ENCODE peak calls at places on chromosomes 13 and 19, in eight cellular contexts. U is fibroblast of lung; C is CD4-positive, alpha-beta T cell; L is PC-9; S is Peyer's patch; Q is tibial artery; T is CD8-positive, alpha-beta memory T cell; Y is heart right ventricle. O is an unnamed sample.

GRCh38 chr13:92017737-92018136 is 619.3 kb downstream of the GPC5 start:
- DNase-seq in U (no peak), C (no peak), L (no peak), S (no peak), Q (no peak), T (no peak), Y (no peak), O (no peak)

GRCh38 chr13:102280366-102280765 is 121.5 kb downstream of the FGF14 start:
- DNase-seq in U (no peak), C (no peak), L (no peak), S (no peak), Q (no peak), T (no peak), Y (no peak), O (no peak)

GRCh38 chr13:27827646-27828045 is 35.4 kb downstream of the GSX1 start:
- DNase-seq in U (no peak), C (no peak), L (no peak), S (no peak), Q (no peak), T (no peak), Y (no peak), O (no peak)

GRCh38 chr13:110438211-110438610 is 123.3 kb downstream of the RAB20 start:
- DNase-seq in U (no peak), C (no peak), L (no peak), S (no peak), Q (no peak), T (no peak), Y (no peak), O (no peak)

GRCh38 chr19:1264801-1265610 is 4.1 kb upstream of the CIRBP start:
- DNase-seq in U (peak; percentile 89), C (no peak), L (peak; percentile 87), S (peak; percentile 92), Q (peak; percentile 80), T (no peak), Y (peak; percentile 72), O (peak; percentile 86)

GRCh38 chr19:39413903-39414608 is 1.6 kb downstream of the PLEKHG2 start:
- DNase-seq in U (peak; percentile 40), C (no peak), L (peak; percentile 26), S (no peak), Q (peak; percentile 59), T (no peak), Y (peak; percentile 36), O (peak; percentile 67)

GRCh38 chr13:25961294-25961693 is 90.5 kb downstream of the SHISA2 start:
- DNase-seq in U (no peak), C (no peak), L (no peak), S (no peak), Q (no peak), T (no peak), Y (no peak), O (no peak)

GRCh38 chr13:35694549-35695233 is 218.2 kb upstream of the MAB21L1 start:
- DNase-seq in U (no peak), C (no peak), L (no peak), S (no peak), Q (peak; percentile 14), T (no peak), Y (no peak), O (no peak)

GRCh38 chr19:56097776-56098175 is 23.3 kb downstream of the ZNF787 start:
- DNase-seq in U (no peak), C (no peak), L (no peak), S (no peak), Q (no peak), T (no peak), Y (peak; percentile 5), O (no peak)

GRCh38 chr19:30557212-30557611 is 185.0 kb downstream of the ZNF536 start:
- DNase-seq in U (no peak), C (no peak), L (no peak), S (peak; percentile 11), Q (no peak), T (no peak), Y (no peak), O (no peak)

GRCh38 chr19:47134533-47134932 is 3.9 kb downstream of the SAE1 start:
- DNase-seq in U (no peak), C (no peak), L (no peak), S (no peak), Q (no peak), T (no peak), Y (no peak), O (no peak)

GRCh38 chr13:33454844-33455256 is 169.3 kb upstream of the STARD13 start:
- DNase-seq in U (peak; percentile 6), C (no peak), L (no peak), S (no peak), Q (no peak), T (no peak), Y (no peak), O (no peak)

GRCh38 chr19:35337984-35338296 is 9.0 kb downstream of the CD22 start:
- DNase-seq in U (no peak), C (no peak), L (no peak), S (no peak), Q (no peak), T (no peak), Y (no peak), O (no peak)

GRCh38 chr19:38734426-38735256 is 9.6 kb downstream of the CAPN12 start:
- DNase-seq in U (no peak), C (peak; percentile 26), L (peak; percentile 51), S (peak; percentile 81), Q (no peak), T (peak; percentile 29), Y (no peak), O (no peak)

GRCh38 chr13:99657848-99658265 is 156.6 kb downstream of the TM9SF2 start:
- DNase-seq in U (peak; percentile 51), C (peak; percentile 22), L (no peak), S (peak; percentile 53), Q (peak; percentile 37), T (peak; percentile 4), Y (peak; percentile 55), O (peak; percentile 49)

GRCh38 chr13:108850706-108851105 is 221.3 kb downstream of the MYO16 start:
- DNase-seq in U (no peak), C (no peak), L (no peak), S (no peak), Q (no peak), T (no peak), Y (no peak), O (no peak)

GRCh38 chr13:91302070-91302469 is 45.4 kb upstream of the MIR17HG start:
- DNase-seq in U (no peak), C (no peak), L (no peak), S (no peak), Q (no peak), T (no peak), Y (no peak), O (no peak)

GRCh38 chr19:17304386-17305047 is 1.2 kb upstream of the MRPL34 start:
- DNase-seq in U (no peak), C (no peak), L (no peak), S (no peak), Q (no peak), T (no peak), Y (no peak), O (no peak)

GRCh38 chr19:17300992-17301585 is 2.1 kb downstream of the ABHD8 start:
- DNase-seq in U (no peak), C (no peak), L (no peak), S (no peak), Q (no peak), T (no peak), Y (no peak), O (no peak)

GRCh38 chr19:17303167-17303939 is at the start of gene ABHD8:
- DNase-seq in U (peak; percentile 96), C (peak; percentile 88), L (peak; percentile 98), S (peak; percentile 98), Q (peak; percentile 95), T (peak; percentile 93), Y (peak; percentile 98), O (peak; percentile 97)

GRCh38 chr19:17303940-17304267 is 679 bp upstream of the ABHD8 start:
- DNase-seq in U (no peak), C (no peak), L (no peak), S (no peak), Q (no peak), T (no peak), Y (no peak), O (no peak)

DNA sequence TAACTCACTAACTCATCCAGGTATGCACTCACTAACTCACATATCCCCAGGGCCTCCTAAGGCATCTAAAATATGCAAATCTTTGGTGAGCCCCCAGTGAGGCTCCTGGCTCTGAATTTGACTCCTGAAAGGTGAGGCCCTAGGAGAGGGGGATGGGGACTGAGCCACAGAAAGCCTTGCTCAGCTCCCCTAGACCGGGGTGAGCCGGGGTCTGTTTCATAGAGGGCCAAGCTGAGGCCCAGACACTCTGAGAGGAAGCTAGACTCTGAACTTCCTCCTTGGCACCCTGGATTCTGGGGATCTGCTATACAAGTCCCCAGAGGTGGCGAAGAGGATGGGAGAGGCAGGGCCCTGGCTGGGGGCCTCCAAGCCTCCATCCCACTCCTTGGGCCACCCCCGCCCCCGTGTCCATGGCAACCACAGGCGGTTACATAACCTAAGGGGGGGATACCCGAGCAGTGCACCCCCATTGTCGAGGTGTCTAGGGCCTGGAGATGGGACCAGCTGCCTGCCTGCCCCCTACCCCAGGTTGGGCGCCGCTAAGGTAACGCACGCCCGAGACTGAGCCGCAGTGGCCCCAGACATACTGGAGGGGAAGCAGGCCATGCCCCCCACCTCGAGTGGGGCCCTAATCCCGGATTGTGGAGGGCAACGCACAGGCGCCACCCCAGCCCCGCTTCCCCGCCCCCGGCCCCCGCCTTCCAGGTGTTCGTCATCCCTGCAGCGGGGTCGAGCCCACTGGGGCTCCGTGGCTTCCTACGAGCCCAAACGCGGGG is 646 bp downstream of the ABHD8 start:
- DNase-seq in U (no peak), C (no peak), L (no peak), S (no peak), Q (no peak), T (peak; percentile 17), Y (no peak), O (no peak)
- H3K27ac ChIP-seq in U (peak overlapping the region; percentile 32), C (no peak overlapping the region), L (no peak overlapping the region), S (peak overlapping the region; percentile 91), Q (peak overlapping the region; percentile 88), T (peak overlapping the region; percentile 53), Y (no peak overlapping the region), O (peak overlapping the region; percentile 86)

DNA sequence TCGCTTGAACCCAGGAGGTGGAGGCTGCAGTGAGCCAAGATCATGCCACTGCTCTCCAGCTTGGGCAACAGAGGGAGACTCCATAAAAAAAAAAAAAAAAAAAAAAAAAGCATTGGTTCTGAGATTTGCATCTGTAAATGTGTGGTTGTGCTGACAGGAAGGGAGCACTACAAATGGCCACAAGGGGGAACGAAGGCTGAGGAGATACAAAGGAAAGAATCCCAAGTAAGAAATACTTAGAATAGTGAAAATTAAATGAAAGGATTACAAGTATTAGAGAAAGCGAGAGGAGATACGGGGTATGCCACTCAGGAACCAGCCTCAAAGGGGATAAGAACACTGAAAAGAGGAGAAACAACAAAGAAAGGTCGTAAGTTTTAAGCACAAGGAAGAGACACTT is 284.9 kb downstream of the KLF12 start:
- DNase-seq in U (peak; percentile 57), C (no peak), L (peak; percentile 11), S (no peak), Q (no peak), T (no peak), Y (no peak), O (no peak)
- H3K27ac ChIP-seq in U (no peak overlapping the region), C (no peak overlapping the region), L (no peak overlapping the region), S (no peak overlapping the region), Q (no peak overlapping the region), T (no peak overlapping the region), Y (no peak overlapping the region), O (no peak overlapping the region)

GRCh38 chr13:69856331-69856730 is 251.3 kb upstream of the ATXN8OS start:
- DNase-seq in U (no peak), C (no peak), L (peak; percentile 2), S (no peak), Q (no peak), T (no peak), Y (no peak), O (no peak)
- H3K27ac ChIP-seq in U (no peak overlapping the region), C (no peak overlapping the region), L (no peak overlapping the region), S (no peak overlapping the region), Q (no peak overlapping the region), T (no peak overlapping the region), Y (no peak overlapping the region), O (no peak overlapping the region)

GRCh38 chr19:5578094-5578846 is 10.5 kb upstream of the TINCR start:
- DNase-seq in U (peak; percentile 40), C (peak; percentile 68), L (peak; percentile 59), S (peak; percentile 82), Q (no peak), T (peak; percentile 63), Y (peak; percentile 69), O (peak; percentile 62)
- H3K27ac ChIP-seq in U (no peak overlapping the region), C (no peak overlapping the region), L (no peak overlapping the region), S (no peak overlapping the region), Q (no peak overlapping the region), T (no peak overlapping the region), Y (no peak overlapping the region), O (no peak overlapping the region)